ENCODE peak calls at places on chromosomes 6 and 20, in six cellular contexts. O is dorsolateral prefrontal cortex, W is pancreas, P is right lobe of liver, E is psoas muscle, V is omental fat pad. H is an unnamed sample.

GRCh38 chr20:23165307-23165750 is 79.2 kb upstream of the CD93 start:
- DNase-seq in O (no peak), W (no peak), P (no peak), E (no peak), V (no peak), H (no peak)

GRCh38 chr6:133977983-133978895 is 25.2 kb downstream of the TBPL1 start:
- DNase-seq in O (no peak), W (no peak), P (no peak), E (no peak), V (no peak), H (no peak)

GRCh38 chr20:61896058-61896961 is 169.4 kb downstream of the TAF4 start:
- DNase-seq in O (peak; percentile 51), W (peak; percentile 18), P (peak; percentile 47), E (peak; percentile 57), V (no peak), H (peak; percentile 63)

GRCh38 chr6:111823831-111824607 is 49.2 kb downstream of the FYN start:
- DNase-seq in O (no peak), W (no peak), P (no peak), E (no peak), V (no peak), H (no peak)

GRCh38 chr20:21019831-21020655 is 86.1 kb downstream of the LINC00237 start:
- DNase-seq in O (no peak), W (no peak), P (no peak), E (no peak), V (no peak), H (no peak)

GRCh38 chr6:117440558-117441525 is 15.1 kb upstream of the ROS1 start:
- DNase-seq in O (no peak), W (no peak), P (no peak), E (no peak), V (no peak), H (no peak)

GRCh38 chr6:30724906-30725667 is 4.9 kb downstream of the TUBB start:
- DNase-seq in O (no peak), W (no peak), P (no peak), E (no peak), V (no peak), H (no peak)

GRCh38 chr6:124961784-124962611 is at the start of gene RNF217:
- DNase-seq in O (peak; percentile 46), W (peak; percentile 59), P (peak; percentile 82), E (peak; percentile 85), V (no peak), H (no peak)

GRCh38 chr6:46687619-46688097 is at the start of gene TDRD6:
- DNase-seq in O (no peak), W (no peak), P (no peak), E (peak; percentile 45), V (no peak), H (no peak)

GRCh38 chr6:150410395-150410794 is 41.6 kb downstream of the IYD start:
- DNase-seq in O (no peak), W (no peak), P (no peak), E (no peak), V (no peak), H (no peak)

GRCh38 chr20:10637563-10637962 is 36.2 kb downstream of the JAG1 start:
- DNase-seq in O (no peak), W (no peak), P (no peak), E (no peak), V (no peak), H (no peak)

GRCh38 chr20:38278150-38278549 is 17.6 kb upstream of the KIAA1755 start:
- DNase-seq in O (no peak), W (no peak), P (no peak), E (no peak), V (no peak), H (no peak)

GRCh38 chr6:44086931-44087574 is 40.2 kb downstream of the MRPL14 start:
- DNase-seq in O (no peak), W (peak; percentile 61), P (peak; percentile 82), E (peak; percentile 88), V (no peak), H (no peak)

GRCh38 chr6:107202876-107203468 is 87.7 kb upstream of the BEND3 start:
- DNase-seq in O (no peak), W (no peak), P (no peak), E (no peak), V (no peak), H (no peak)

GRCh38 chr20:44916586-44916985 is 6.7 kb downstream of the PABPC1L start:
- DNase-seq in O (no peak), W (no peak), P (no peak), E (no peak), V (no peak), H (no peak)

GRCh38 chr6:161168281-161168891 is 105.5 kb downstream of the AGPAT4 start:
- DNase-seq in O (no peak), W (no peak), P (peak; percentile 48), E (no peak), V (no peak), H (no peak)

GRCh38 chr6:125415921-125416320 is 114.2 kb upstream of the HDDC2 start:
- DNase-seq in O (no peak), W (no peak), P (no peak), E (no peak), V (no peak), H (no peak)

GRCh38 chr6:39389372-39389767 is 66.9 kb upstream of the KCNK16 start:
- DNase-seq in O (no peak), W (no peak), P (no peak), E (no peak), V (no peak), H (no peak)
- TF ChIP-seq CTCF in O (no peak), W (no peak), P (no peak), E (no peak), V (no peak), H (no peak)

GRCh38 chr6:53761036-53761435 is 33.8 kb upstream of the LRRC1 start:
- DNase-seq in O (no peak), W (no peak), P (no peak), E (no peak), V (no peak), H (no peak)
- TF ChIP-seq CTCF in O (no peak), W (no peak), P (no peak), E (no peak), V (no peak), H (no peak)

GRCh38 chr20:57711311-57711712 is 1.5 kb upstream of the PMEPA1 start:
- DNase-seq in O (no peak), W (no peak), P (no peak), E (no peak), V (no peak), H (no peak)
- TF ChIP-seq CTCF in O (no peak), W (no peak), P (no peak), E (no peak), V (no peak), H (no peak)

GRCh38 chr20:49545572-49545971 is 22.4 kb downstream of the PTGIS start:
- DNase-seq in O (no peak), W (no peak), P (no peak), E (no peak), V (no peak), H (no peak)
- TF ChIP-seq CTCF in O (no peak), W (no peak), P (no peak), E (no peak), V (no peak), H (no peak)

DNA sequence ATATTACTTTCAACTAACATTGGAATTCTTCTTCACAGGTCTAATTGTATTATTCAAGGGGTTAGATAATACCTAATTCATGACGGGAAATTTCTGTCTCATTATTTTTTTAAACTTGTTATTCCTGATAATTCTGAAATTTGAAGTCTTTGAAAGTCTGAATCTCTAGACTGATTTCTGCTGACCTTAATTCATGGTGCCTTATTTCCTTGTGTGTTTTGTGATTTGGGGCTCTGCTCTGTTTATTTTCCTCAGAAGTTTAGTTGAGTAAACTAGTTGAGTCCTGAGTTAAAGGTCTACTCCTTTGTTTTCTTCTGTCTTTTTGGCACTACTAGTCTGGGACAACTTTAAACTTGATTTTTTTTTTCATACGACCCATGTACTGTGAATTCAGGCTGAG is 5.9 kb downstream of the DEFB118 start:
- DNase-seq in O (no peak), W (no peak), P (no peak), E (no peak), V (no peak), H (no peak)
- TF ChIP-seq CTCF in O (no peak), W (no peak), P (no peak), E (no peak), V (no peak), H (no peak)

GRCh38 chr6:116280161-116280959 is 630 bp upstream of the TSPYL1 start:
- DNase-seq in O (no peak), W (no peak), P (no peak), E (no peak), V (no peak), H (no peak)

GRCh38 chr6:116280960-116281316 is 1.2 kb upstream of the TSPYL1 start:
- DNase-seq in O (no peak), W (no peak), P (no peak), E (no peak), V (no peak), H (no peak)

GRCh38 chr6:116278478-116278822 is 1.3 kb downstream of the TSPYL1 start:
- DNase-seq in O (no peak), W (no peak), P (no peak), E (no peak), V (no peak), H (no peak)

GRCh38 chr6:116278853-116279231 is 888 bp downstream of the TSPYL1 start:
- DNase-seq in O (no peak), W (peak; percentile 61), P (peak; percentile 57), E (peak; percentile 79), V (no peak), H (no peak)

DNA sequence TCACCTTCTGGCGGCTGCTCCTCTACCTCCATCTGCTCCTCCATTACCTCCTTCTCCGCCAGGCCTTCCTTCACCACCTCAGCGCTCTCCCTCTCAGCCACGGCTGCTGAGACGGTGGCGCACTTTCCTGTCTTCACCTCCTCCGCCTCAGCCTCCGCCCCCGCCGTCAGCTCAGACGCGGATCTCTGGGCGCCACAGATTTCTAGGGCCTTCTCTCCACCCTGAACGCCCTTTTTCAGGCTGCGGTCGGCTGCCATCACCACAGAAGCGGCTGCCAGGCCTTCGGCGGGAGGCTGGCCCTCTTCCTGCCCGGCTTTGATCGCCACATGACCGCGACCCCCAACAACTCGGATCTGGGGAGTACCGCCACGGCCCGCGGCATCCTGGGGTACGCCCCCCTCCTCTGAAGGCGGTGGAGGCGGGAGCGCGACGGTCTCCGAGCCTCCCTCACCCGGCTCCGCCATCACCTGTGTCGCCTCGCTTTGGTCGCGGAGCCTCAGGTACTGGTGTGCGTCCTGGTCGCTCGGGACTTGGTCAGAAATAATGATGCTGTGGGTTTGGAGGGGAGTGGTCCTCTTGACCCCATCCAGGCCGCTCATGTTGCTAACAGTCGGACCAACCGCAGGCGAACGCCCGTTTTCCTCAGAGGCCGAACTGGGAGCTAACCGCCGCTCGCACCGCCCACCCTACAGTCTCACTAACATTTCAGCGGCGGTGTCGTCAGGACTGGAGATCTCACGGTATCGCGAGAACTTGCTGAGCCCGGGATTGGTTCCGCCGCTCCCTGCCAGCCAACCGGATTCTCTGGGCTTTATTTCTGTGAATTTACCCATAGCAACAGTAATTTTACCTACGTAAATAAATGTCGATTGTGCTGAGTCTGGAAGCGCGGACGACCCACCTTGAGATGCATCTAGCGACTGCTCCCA is at the start of gene TSPYL1:
- DNase-seq in O (peak; percentile 98), W (peak; percentile 95), P (peak; percentile 95), E (peak; percentile 97), V (peak; percentile 96), H (peak; percentile 50)
- TF ChIP-seq CTCF in O (no peak), W (no peak), P (no peak), E (no peak), V (no peak), H (no peak)

H was measured in D721Med.